ENCODE peak calls at places on chromosomes 7 and 10, in six cellular contexts. One of them, this sample, is unnamed.
A peak's percentile ranks its signal among the peaks of the same experiment; 100 is the strongest.

GRCh38 chr10:29098423-29098822 is 190.4 kb upstream of the LYZL1 start:
- DNase-seq in SK-N-SH: no peak
- DNase-seq in PC-3: no peak
- DNase-seq in HCT116: no peak
- DNase-seq in neural progenitor cell: no peak
- DNase-seq in hepatocyte: no peak
- DNase-seq in this sample: no peak

GRCh38 chr10:16750461-16750860 is 66.8 kb downstream of the RSU1 start:
- DNase-seq in HCT116: no peak
- DNase-seq in hepatocyte: no peak
- DNase-seq in neural progenitor cell: no peak
- DNase-seq in SK-N-SH: no peak
- DNase-seq in PC-3: no peak
- DNase-seq in this sample: no peak

GRCh38 chr10:123552760-123553554 is 113.2 kb upstream of the GPR26 start:
- DNase-seq in SK-N-SH: no peak
- DNase-seq in HCT116: no peak
- DNase-seq in hepatocyte: no peak
- DNase-seq in neural progenitor cell: no peak
- DNase-seq in PC-3: no peak
- DNase-seq in this sample: no peak

GRCh38 chr10:121823993-121824463 is 103.8 kb downstream of the ATE1 start:
- DNase-seq in hepatocyte: peak; percentile 66
- DNase-seq in HCT116: peak; percentile 36
- DNase-seq in neural progenitor cell: peak; percentile 43
- DNase-seq in PC-3: peak; percentile 62
- DNase-seq in SK-N-SH: peak; percentile 47
- DNase-seq in this sample: peak; percentile 63

GRCh38 chr7:1086588-1087461 is 1.1 kb upstream of the GPER1 start:
- DNase-seq in PC-3: peak; percentile 73
- DNase-seq in neural progenitor cell: peak; percentile 85
- DNase-seq in HCT116: peak; percentile 34
- DNase-seq in SK-N-SH: peak; percentile 94
- DNase-seq in hepatocyte: peak; percentile 83
- DNase-seq in this sample: peak; percentile 94

GRCh38 chr7:17392846-17393245 is 94.4 kb downstream of the AHR start:
- DNase-seq in HCT116: no peak
- DNase-seq in neural progenitor cell: no peak
- DNase-seq in PC-3: no peak
- DNase-seq in hepatocyte: no peak
- DNase-seq in SK-N-SH: no peak
- DNase-seq in this sample: no peak

GRCh38 chr10:122756656-122757055 is 57.0 kb upstream of the C10orf120 start:
- DNase-seq in HCT116: no peak
- DNase-seq in hepatocyte: no peak
- DNase-seq in neural progenitor cell: no peak
- DNase-seq in SK-N-SH: no peak
- DNase-seq in PC-3: no peak
- DNase-seq in this sample: no peak

GRCh38 chr7:45055016-45055415 is 33.8 kb downstream of the NACAD start:
- DNase-seq in hepatocyte: no peak
- DNase-seq in neural progenitor cell: no peak
- DNase-seq in PC-3: no peak
- DNase-seq in HCT116: no peak
- DNase-seq in SK-N-SH: no peak
- DNase-seq in this sample: no peak

GRCh38 chr10:29256531-29256930 is 32.3 kb upstream of the LYZL1 start:
- DNase-seq in hepatocyte: no peak
- DNase-seq in SK-N-SH: no peak
- DNase-seq in neural progenitor cell: no peak
- DNase-seq in HCT116: no peak
- DNase-seq in PC-3: no peak
- DNase-seq in this sample: no peak

GRCh38 chr10:101065479-101066145 is 3.8 kb downstream of the KAZALD1 start:
- DNase-seq in hepatocyte: no peak
- DNase-seq in PC-3: no peak
- DNase-seq in neural progenitor cell: no peak
- DNase-seq in SK-N-SH: no peak
- DNase-seq in HCT116: no peak
- DNase-seq in this sample: no peak

GRCh38 chr7:114345494-114345893 is 69.1 kb upstream of the FOXP2 start:
- DNase-seq in PC-3: no peak
- DNase-seq in SK-N-SH: no peak
- DNase-seq in neural progenitor cell: no peak
- DNase-seq in HCT116: no peak
- DNase-seq in hepatocyte: no peak
- DNase-seq in this sample: no peak

GRCh38 chr7:81684513-81685262 is 85.2 kb downstream of the HGF start:
- DNase-seq in hepatocyte: peak; percentile 93
- DNase-seq in neural progenitor cell: peak; percentile 5
- DNase-seq in SK-N-SH: peak; percentile 63
- DNase-seq in HCT116: peak; percentile 95
- DNase-seq in PC-3: peak; percentile 98
- DNase-seq in this sample: no peak

GRCh38 chr7:115066634-115067033 is 144.7 kb downstream of the MDFIC start:
- DNase-seq in SK-N-SH: no peak
- DNase-seq in neural progenitor cell: no peak
- DNase-seq in hepatocyte: no peak
- DNase-seq in PC-3: no peak
- DNase-seq in HCT116: no peak
- DNase-seq in this sample: no peak

GRCh38 chr7:78702770-78703169 is 750.7 kb downstream of the MAGI2 start:
- DNase-seq in HCT116: no peak
- DNase-seq in SK-N-SH: no peak
- DNase-seq in neural progenitor cell: no peak
- DNase-seq in hepatocyte: no peak
- DNase-seq in PC-3: peak; percentile 96
- DNase-seq in this sample: no peak

GRCh38 chr10:64468219-64468618 is 947.0 kb downstream of the REEP3 start:
- DNase-seq in SK-N-SH: no peak
- DNase-seq in PC-3: peak; percentile 68
- DNase-seq in HCT116: peak; percentile 24
- DNase-seq in hepatocyte: no peak
- DNase-seq in neural progenitor cell: no peak
- DNase-seq in this sample: no peak

GRCh38 chr10:125868372-125868975 is 12.6 kb downstream of the DHX32 start:
- DNase-seq in hepatocyte: peak; percentile 58
- DNase-seq in neural progenitor cell: peak; percentile 54
- DNase-seq in SK-N-SH: peak; percentile 32
- DNase-seq in PC-3: peak; percentile 74
- DNase-seq in HCT116: peak; percentile 59
- DNase-seq in this sample: peak; percentile 41

DNA sequence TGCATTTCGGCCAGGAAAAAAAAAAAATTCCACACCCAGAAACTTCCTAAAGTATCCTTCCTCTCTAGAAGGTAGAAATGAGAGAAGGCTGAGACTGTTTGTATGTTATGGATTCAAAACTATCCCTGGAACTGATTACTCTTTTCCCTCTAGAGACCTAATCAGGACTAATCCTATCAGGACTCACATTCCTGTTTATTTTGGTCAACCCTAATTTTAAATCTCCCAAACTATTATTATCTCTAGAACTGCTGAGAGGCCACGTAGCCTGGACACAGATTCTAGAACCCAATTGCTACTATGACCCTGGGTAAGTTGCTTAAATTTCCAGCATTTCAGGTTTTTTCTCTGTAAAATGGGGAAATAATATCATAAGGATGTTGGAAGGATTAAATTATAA is 346.8 kb upstream of the MEOX2 start:
- DNase-seq in SK-N-SH: no peak
- DNase-seq in PC-3: no peak
- DNase-seq in HCT116: no peak
- DNase-seq in neural progenitor cell: no peak
- DNase-seq in hepatocyte: no peak
- DNase-seq in this sample: no peak
- TF ChIP-seq EZH2phosphoT487 in SK-N-SH: no peak
- TF ChIP-seq EZH2phosphoT487 in PC-3: no peak
- TF ChIP-seq EZH2phosphoT487 in HCT116: no peak
- TF ChIP-seq EZH2phosphoT487 in neural progenitor cell: no peak
- TF ChIP-seq EZH2phosphoT487 in hepatocyte: no peak
- TF ChIP-seq EZH2phosphoT487 in this sample: no peak

GRCh38 chr7:32164341-32164996 is 94.3 kb upstream of the PDE1C start:
- DNase-seq in neural progenitor cell: peak; percentile 71
- DNase-seq in hepatocyte: peak; percentile 63
- DNase-seq in HCT116: peak; percentile 43
- DNase-seq in SK-N-SH: peak; percentile 12
- DNase-seq in PC-3: peak; percentile 85
- DNase-seq in this sample: no peak
- H3K4me2 ChIP-seq in neural progenitor cell: no peak overlapping the region
- H3K4me2 ChIP-seq in hepatocyte: no peak overlapping the region
- H3K4me2 ChIP-seq in HCT116: no peak overlapping the region
- H3K4me2 ChIP-seq in SK-N-SH: no peak overlapping the region
- H3K4me2 ChIP-seq in PC-3: no peak overlapping the region
- H3K4me2 ChIP-seq in this sample: no peak overlapping the region

GRCh38 chr7:20713792-20714191 is 72.9 kb downstream of the SP8 start:
- DNase-seq in HCT116: no peak
- DNase-seq in hepatocyte: no peak
- DNase-seq in SK-N-SH: no peak
- DNase-seq in PC-3: no peak
- DNase-seq in neural progenitor cell: peak; percentile 17
- DNase-seq in this sample: no peak
- TF ChIP-seq EZH2phosphoT487 in HCT116: no peak
- TF ChIP-seq EZH2phosphoT487 in hepatocyte: no peak
- TF ChIP-seq EZH2phosphoT487 in SK-N-SH: no peak
- TF ChIP-seq EZH2phosphoT487 in PC-3: no peak
- TF ChIP-seq EZH2phosphoT487 in neural progenitor cell: no peak
- TF ChIP-seq EZH2phosphoT487 in this sample: no peak

DNA sequence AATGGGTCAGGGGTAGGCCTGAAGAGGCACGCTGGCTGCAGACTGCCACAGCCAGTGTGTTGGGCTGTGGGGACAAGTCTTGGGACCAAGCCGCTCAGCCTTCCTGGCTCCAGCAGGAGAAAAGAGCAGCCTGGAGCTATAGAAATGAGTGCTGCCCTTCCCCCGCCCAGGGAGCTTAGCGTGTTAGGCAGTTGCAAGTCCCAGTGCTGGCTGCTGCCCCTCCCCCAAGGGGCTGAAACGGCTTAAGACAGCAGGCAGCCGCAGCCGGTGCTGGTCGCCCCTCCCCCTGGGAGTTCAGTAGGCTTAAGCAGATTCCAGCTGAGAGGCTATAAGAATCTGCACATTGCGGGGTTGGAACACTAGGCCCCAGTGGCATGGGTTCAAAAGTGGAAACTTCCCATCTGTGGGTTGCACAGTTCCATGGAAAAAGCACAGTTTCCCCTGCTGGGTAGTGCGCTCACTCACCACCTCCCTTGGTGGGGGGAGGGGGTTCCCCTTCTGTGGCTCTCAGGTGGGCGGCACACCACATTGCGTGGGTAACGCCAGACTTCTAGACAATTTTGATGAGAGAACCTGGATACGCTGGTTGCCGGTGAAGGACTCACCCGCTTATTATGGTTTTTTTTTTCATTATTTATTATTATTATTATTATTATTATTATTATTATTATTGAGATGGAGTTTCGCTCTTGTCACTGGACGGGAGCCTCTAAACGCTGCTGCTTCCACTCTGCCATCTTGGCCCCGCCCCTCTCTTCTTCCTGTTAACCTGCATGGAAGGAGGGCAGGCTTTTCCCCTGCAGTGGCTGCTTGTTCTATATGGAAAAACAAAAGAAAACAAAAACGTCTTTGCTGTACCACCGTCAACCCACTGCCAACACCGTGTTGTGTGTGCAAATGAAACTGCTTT is 151.1 kb downstream of the CXCL12 start:
- DNase-seq in HCT116: no peak
- DNase-seq in neural progenitor cell: peak; percentile 96
- DNase-seq in hepatocyte: peak; percentile 90
- DNase-seq in PC-3: no peak
- DNase-seq in SK-N-SH: no peak
- DNase-seq in this sample: no peak
- H3K4me2 ChIP-seq in HCT116: no peak overlapping the region
- H3K4me2 ChIP-seq in neural progenitor cell: peak overlapping the region; percentile 75
- H3K4me2 ChIP-seq in hepatocyte: peak overlapping the region; percentile 67
- H3K4me2 ChIP-seq in PC-3: no peak overlapping the region
- H3K4me2 ChIP-seq in SK-N-SH: no peak overlapping the region
- H3K4me2 ChIP-seq in this sample: no peak overlapping the region

DNA sequence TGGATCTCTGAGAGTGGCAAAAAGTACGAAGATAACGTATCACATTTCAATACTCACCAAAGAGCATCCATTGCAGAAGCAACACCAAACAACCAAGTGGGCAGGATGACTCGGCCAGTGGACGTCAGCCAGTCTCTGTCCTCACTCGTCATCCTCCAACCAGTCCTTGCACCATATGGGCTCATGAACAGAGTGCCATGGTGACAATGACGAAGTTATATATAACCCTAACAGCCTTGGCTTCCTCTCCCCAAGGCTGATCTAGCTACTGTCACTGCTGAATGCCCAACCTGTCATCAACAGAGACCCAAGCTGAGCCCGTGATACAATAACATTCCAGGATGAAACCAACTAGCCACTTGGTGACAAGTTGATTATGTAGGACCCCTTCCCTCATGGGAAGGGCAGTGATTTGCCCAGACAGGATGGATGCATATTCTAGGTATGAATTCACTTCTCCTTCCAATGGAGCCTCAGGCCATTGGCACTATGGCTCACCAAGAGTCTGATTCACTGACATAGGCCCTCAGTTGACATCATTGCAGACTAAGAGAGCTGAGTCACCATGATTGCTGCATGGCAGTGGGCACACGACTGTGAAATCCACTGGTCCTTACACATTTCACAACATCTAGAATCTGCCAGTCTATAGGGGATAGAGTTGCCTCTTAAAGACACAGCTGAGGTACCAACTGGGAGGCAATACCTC is 26.3 kb upstream of the PPIF start:
- DNase-seq in PC-3: peak; percentile 100
- DNase-seq in neural progenitor cell: no peak
- DNase-seq in SK-N-SH: no peak
- DNase-seq in HCT116: no peak
- DNase-seq in hepatocyte: no peak
- DNase-seq in this sample: no peak
- TF ChIP-seq EZH2phosphoT487 in PC-3: no peak
- TF ChIP-seq EZH2phosphoT487 in neural progenitor cell: no peak
- TF ChIP-seq EZH2phosphoT487 in SK-N-SH: no peak
- TF ChIP-seq EZH2phosphoT487 in HCT116: no peak
- TF ChIP-seq EZH2phosphoT487 in hepatocyte: no peak
- TF ChIP-seq EZH2phosphoT487 in this sample: no peak

GRCh38 chr10:128211064-128211504 is 84.9 kb upstream of the MKI67 start:
- DNase-seq in SK-N-SH: peak; percentile 22
- DNase-seq in hepatocyte: no peak
- DNase-seq in HCT116: no peak
- DNase-seq in PC-3: no peak
- DNase-seq in neural progenitor cell: no peak
- DNase-seq in this sample: no peak
- H3K4me2 ChIP-seq in SK-N-SH: no peak overlapping the region
- H3K4me2 ChIP-seq in hepatocyte: peak overlapping the region; percentile 94
- H3K4me2 ChIP-seq in HCT116: peak overlapping the region; percentile 88
- H3K4me2 ChIP-seq in PC-3: peak overlapping the region; percentile 73
- H3K4me2 ChIP-seq in neural progenitor cell: peak overlapping the region; percentile 92
- H3K4me2 ChIP-seq in this sample: no peak overlapping the region